ENCODE peak calls at places on chromosomes 13 and 19, in six cellular contexts. D is right lobe of liver, G is kidney epithelial cell, Y is cardiac muscle cell, X is epithelial cell of esophagus, O is OCI-LY7. E is an unnamed sample.

GRCh38 chr13:100532836-100533435 is 55.7 kb downstream of the GGACT start:
- DNase-seq in D (peak), G (no peak), Y (no peak), X (no peak), O (no peak), E (no peak)

GRCh38 chr13:104949840-104950805 is 1585.3 kb downstream of the EFNB2 start:
- DNase-seq in D (no peak), G (peak), Y (no peak), X (no peak), O (no peak), E (no peak)

GRCh38 chr13:74067818-74068217 is 66.4 kb downstream of the KLF12 start:
- DNase-seq in D (no peak), G (no peak), Y (no peak), X (peak), O (no peak), E (no peak)

GRCh38 chr13:51921790-51922740 is 60.3 kb downstream of the CCDC70 start:
- DNase-seq in D (no peak), G (no peak), Y (no peak), X (no peak), O (peak), E (no peak)

GRCh38 chr19:40445637-40445944 is 1.5 kb upstream of the SERTAD3 start:
- DNase-seq in D (no peak), G (no peak), Y (no peak), X (no peak), O (no peak), E (no peak)

GRCh38 chr13:47117268-47117667 is 220.4 kb upstream of the HTR2A start:
- DNase-seq in D (no peak), G (peak), Y (no peak), X (peak), O (no peak), E (no peak)

GRCh38 chr13:104357174-104357573 is 1291.0 kb upstream of the SLC10A2 start:
- DNase-seq in D (no peak), G (no peak), Y (no peak), X (peak), O (no peak), E (no peak)

GRCh38 chr13:33490461-33491327 is 205.1 kb upstream of the STARD13 start:
- DNase-seq in D (no peak), G (no peak), Y (no peak), X (no peak), O (no peak), E (no peak)

GRCh38 chr19:30047355-30047895 is 105.4 kb downstream of the URI1 start:
- DNase-seq in D (no peak), G (no peak), Y (no peak), X (no peak), O (no peak), E (no peak)

GRCh38 chr13:103852036-103852435 is 785.8 kb upstream of the SLC10A2 start:
- DNase-seq in D (no peak), G (no peak), Y (peak), X (no peak), O (no peak), E (no peak)

GRCh38 chr13:109036091-109036490 is 406.7 kb downstream of the MYO16 start:
- DNase-seq in D (no peak), G (no peak), Y (no peak), X (no peak), O (no peak), E (no peak)

GRCh38 chr19:38199340-38199739 is 24.7 kb downstream of the DPF1 start:
- DNase-seq in D (no peak), G (no peak), Y (no peak), X (no peak), O (no peak), E (no peak)

GRCh38 chr13:33017410-33017929 is 1.2 kb downstream of the KL start:
- DNase-seq in D (peak), G (peak), Y (peak), X (peak), O (peak), E (peak)

GRCh38 chr13:27830010-27830409 is 37.7 kb downstream of the GSX1 start:
- DNase-seq in D (peak), G (no peak), Y (peak), X (peak), O (peak), E (peak)

GRCh38 chr19:45137179-45137761 is 23.5 kb downstream of the NKPD1 start:
- DNase-seq in D (no peak), G (no peak), Y (no peak), X (no peak), O (peak), E (peak)

DNA sequence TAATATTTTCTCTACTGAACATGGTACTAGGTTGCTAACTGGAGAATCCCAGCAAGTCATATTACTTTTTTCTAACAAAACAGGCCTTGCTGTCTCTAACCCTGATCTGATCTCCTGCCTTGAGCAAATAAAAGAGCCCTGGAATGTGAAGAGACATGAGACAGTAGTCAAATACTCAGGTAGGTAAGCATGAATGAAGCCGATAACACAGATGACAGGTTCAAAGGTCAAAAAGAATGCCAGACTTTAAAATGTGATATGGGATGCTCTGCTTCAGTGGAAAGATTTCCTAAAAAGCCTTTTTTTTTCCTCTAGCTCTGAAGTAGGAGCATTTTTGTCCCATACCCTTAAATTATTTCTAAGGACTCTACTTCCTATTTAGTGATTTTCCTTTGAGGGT is 28.7 kb downstream of the ZNF726 start:
- DNase-seq in D (no peak), G (no peak), Y (no peak), X (no peak), O (no peak), E (no peak)
- H3K4me3 ChIP-seq in D (no peak), G (no peak), Y (no peak), X (no peak), O (no peak), E (no peak)

GRCh38 chr13:95660981-95661581 is 15.9 kb upstream of the DNAJC3 start:
- DNase-seq in D (no peak), G (no peak), Y (peak), X (peak), O (peak), E (peak)
- TF ChIP-seq CTCF in D (peak), G (peak), Y (peak), X (peak), O (peak), E (peak)

DNA sequence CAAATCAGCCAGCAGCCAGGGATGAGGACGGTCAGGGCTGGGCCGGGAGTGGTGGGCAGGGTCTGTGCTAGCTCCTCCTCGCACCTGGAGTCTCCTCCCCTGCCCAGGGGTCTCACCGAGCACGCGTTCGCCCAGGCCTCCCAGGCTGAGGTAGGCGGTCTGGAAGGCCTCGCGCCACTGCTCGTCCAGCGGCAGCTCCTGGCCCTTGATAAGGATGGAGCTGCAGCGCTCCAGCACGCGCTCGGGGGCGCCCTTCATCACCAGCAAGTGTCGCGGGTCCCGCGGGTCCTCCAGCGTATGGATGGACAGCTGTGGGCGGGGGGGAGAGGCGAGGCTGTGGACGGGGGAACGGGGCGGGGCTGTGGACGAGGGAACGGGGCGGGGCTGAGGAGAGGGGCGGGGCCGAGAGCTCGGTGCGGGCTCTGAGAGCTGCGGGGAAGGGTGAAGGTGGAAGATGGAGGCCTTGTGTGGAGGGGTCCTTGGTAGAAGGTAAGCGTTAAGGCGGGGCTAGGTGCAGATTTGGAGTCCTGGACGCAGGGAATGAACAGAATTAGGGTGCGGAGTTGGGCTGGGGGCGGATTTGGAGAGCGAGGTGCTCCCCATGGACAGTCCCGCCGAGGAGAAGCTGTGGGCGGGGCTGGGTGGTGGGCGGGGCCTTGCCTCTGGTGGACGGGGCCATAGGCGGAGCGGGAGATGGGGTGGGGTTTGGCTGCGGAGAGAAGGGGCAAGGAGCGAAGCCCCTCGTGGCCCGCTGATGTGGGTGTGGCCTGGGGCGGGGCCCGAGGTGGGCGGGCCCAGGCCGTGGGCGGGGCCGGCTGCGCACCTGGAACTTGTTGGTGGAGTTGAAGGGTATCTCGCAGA is 5.7 kb downstream of the ATP4A start:
- DNase-seq in D (no peak), G (no peak), Y (peak), X (peak), O (peak), E (peak)
- H3K4me3 ChIP-seq in D (no peak), G (peak), Y (peak), X (peak), O (no peak), E (peak)

DNA sequence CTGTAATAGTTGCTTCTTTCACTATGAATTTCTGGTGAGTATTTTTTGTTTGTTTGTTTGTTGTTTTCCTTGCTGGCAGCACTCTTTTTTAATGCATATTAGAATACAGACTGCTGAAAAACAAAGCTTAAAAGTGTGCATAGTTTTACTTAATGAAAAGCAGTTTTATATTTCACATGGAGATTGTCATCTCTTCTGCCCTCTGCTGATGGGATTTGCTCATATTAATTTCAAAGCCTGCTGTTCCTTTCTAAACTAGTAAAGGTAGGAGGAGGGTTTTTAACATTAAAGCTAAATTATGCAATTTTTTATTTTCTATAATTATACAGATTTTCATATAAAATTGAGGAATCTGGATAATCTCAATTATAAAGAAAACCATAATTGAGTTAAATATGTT is 692.6 kb upstream of the SLITRK1 start:
- DNase-seq in D (no peak), G (no peak), Y (no peak), X (peak), O (no peak), E (no peak)
- TF ChIP-seq CTCF in D (no peak), G (peak), Y (peak), X (peak), O (peak), E (no peak)

DNA sequence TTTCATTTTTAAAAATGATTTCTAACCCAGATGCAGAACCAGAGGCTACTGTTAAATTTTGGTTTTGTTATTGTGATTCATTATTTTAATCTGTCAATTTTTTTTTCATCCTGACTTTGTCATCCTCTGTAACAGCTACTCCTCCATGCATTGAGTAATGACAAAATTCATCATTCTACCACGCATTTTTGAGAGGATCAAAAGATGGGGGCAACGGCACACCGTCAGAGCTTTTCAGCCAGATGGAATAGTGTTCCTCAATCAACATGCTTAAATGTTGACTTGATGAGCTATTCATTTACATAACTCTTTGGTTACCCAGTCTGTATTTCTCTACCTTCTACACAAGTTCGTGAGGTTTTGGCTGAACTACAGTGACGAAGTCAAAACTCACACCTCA is 486.3 kb downstream of the EFNB2 start:
- DNase-seq in D (no peak), G (no peak), Y (no peak), X (no peak), O (no peak), E (no peak)
- H3K4me3 ChIP-seq in D (no peak), G (no peak), Y (no peak), X (no peak), O (no peak), E (no peak)

DNA sequence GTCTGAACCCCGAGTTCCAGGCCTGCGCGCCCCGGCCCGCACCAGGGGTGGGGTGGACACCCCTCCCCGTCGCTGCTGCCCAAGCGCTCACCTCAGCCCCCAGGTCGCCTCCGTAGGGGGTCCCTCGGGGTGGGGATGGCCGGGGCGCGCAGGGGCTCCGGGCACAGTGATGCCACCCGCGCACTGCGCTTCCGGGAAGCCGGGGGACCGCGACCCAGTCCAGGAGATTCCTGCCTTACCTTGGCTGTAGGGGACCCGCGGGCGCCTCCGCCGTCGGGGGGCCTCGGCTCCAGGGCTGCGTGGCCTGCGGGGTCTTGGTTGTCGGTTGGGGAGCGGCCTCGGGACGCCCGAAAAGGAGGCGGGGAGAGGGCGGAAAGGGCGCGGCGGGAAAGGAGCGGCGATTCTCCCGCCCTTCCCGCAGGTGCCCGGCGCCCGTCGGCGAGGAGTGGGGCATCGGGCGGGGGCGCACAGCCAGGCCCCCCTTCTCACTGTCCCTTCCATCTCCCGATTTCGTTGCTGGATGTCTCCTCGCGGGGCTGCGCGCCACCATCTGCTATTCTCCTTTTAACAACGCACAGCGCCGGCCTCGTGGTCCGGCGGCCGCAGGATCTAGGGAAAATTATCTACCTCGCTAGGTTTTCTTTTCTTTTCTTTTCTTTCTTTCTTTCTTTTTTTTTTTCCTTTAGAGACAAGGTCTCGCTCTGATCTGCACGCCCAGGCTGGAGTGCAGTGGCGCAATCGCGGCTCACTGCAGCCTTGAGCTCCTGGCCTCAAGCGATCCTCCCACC is at the start of gene KEAP1:
- DNase-seq in D (no peak), G (no peak), Y (no peak), X (peak), O (peak), E (peak)
- TF ChIP-seq CTCF in D (no peak), G (no peak), Y (no peak), X (no peak), O (peak), E (no peak)

GRCh38 chr19:1004204-1004802 is 4.1 kb downstream of the GRIN3B start:
- DNase-seq in D (no peak), G (no peak), Y (no peak), X (no peak), O (no peak), E (no peak)
- H3K4me3 ChIP-seq in D (no peak), G (no peak), Y (no peak), X (no peak), O (no peak), E (no peak)

GRCh38 chr19:50823389-50824042 is at the start of gene KLK1:
- DNase-seq in D (no peak), G (no peak), Y (no peak), X (no peak), O (no peak), E (no peak)
- TF ChIP-seq CTCF in D (no peak), G (no peak), Y (no peak), X (no peak), O (no peak), E (no peak)

GRCh38 chr19:35894342-35894741 is 6.0 kb downstream of the NFKBID start:
- DNase-seq in D (no peak), G (no peak), Y (no peak), X (no peak), O (no peak), E (no peak)

GRCh38 chr19:35895911-35896642 is 4.3 kb downstream of the NFKBID start:
- DNase-seq in D (no peak), G (no peak), Y (no peak), X (no peak), O (no peak), E (no peak)

GRCh38 chr19:35899547-35900214 is 659 bp downstream of the NFKBID start:
- DNase-seq in D (peak), G (peak), Y (peak), X (peak), O (peak), E (peak)

GRCh38 chr19:35897706-35898451 is 2.5 kb downstream of the NFKBID start:
- DNase-seq in D (no peak), G (no peak), Y (no peak), X (no peak), O (no peak), E (no peak)

GRCh38 chr19:35896643-35897040 is 3.7 kb downstream of the NFKBID start:
- DNase-seq in D (no peak), G (no peak), Y (no peak), X (no peak), O (no peak), E (no peak)
- H3K4me3 ChIP-seq in D (no peak), G (no peak), Y (no peak), X (no peak), O (no peak), E (no peak)

E was measured in GM12865.